ENCODE peak calls at places on chromosome 7, in ten cellular contexts. L is pancreas; U is C1 segment of cervical spinal cord; E is HT1080; Y is stimulated activated CD4-positive, alpha-beta T cell treated with anti-CD3 and anti-CD28 coated beads, Interleukin-12 subunit alpha, Interleukin-12 subunit beta, amount 100 ng/mL, for 48 hours; Q is NCI-H1092; F is hippocampal formation; N is GM03348; P is activated T-cell treated with anti-CD3 and anti-CD28 coated beads for 1 hour; O is HEK293T. D is an unnamed sample.

GRCh38 chr7:101606176-101606923 is 22.7 kb downstream of the MYL10 start:
- DNase-seq in L (no peak), F (no peak), O (no peak), E (no peak), N (no peak), U (no peak), Q (no peak), Y (no peak), P (no peak), D (no peak)

GRCh38 chr7:79882916-79883315 is 251.7 kb upstream of the GNAI1 start:
- DNase-seq in P (no peak), L (no peak), N (no peak), Q (no peak), O (no peak), F (no peak), E (no peak), U (no peak), Y (no peak), D (no peak)

GRCh38 chr7:32887395-32887794 is 4.2 kb downstream of the KBTBD2 start:
- DNase-seq in L (no peak), N (no peak), Y (no peak), F (no peak), U (no peak), E (no peak), O (no peak), Q (no peak), P (no peak), D (no peak)

GRCh38 chr7:149423441-149423970 is 37.4 kb downstream of the ZNF777 start:
- DNase-seq in Y (no peak), N (no peak), O (no peak), U (no peak), Q (peak), P (no peak), F (no peak), L (no peak), E (no peak), D (no peak)

GRCh38 chr7:144384071-144384470 is 19.4 kb downstream of the NOBOX start:
- DNase-seq in E (peak), Q (no peak), P (no peak), U (no peak), L (no peak), N (no peak), Y (no peak), O (no peak), F (no peak), D (peak)

GRCh38 chr7:102425639-102426267 is 7.6 kb upstream of the ORAI2 start:
- DNase-seq in U (no peak), N (no peak), P (peak), Y (peak), L (no peak), E (no peak), Q (no peak), O (no peak), F (peak), D (no peak)

GRCh38 chr7:46478046-46478445 is 557.0 kb upstream of the IGFBP3 start:
- DNase-seq in L (no peak), E (peak), F (no peak), N (peak), U (no peak), P (no peak), Y (no peak), Q (no peak), O (no peak), D (peak)

GRCh38 chr7:786472-787255 is 45.6 kb upstream of the SUN1 start:
- DNase-seq in E (peak), L (peak), Y (peak), P (peak), O (peak), F (peak), Q (peak), N (peak), U (no peak), D (peak)

GRCh38 chr7:132578826-132579225 is 2.6 kb upstream of the PLXNA4 start:
- DNase-seq in O (no peak), N (no peak), Q (no peak), U (no peak), Y (no peak), P (no peak), L (no peak), F (no peak), E (no peak), D (no peak)

GRCh38 chr7:92595281-92595680 is 5.1 kb upstream of the FAM133B start:
- DNase-seq in P (no peak), U (no peak), N (peak), Y (no peak), Q (no peak), O (no peak), E (peak), F (no peak), L (no peak), D (peak)

GRCh38 chr7:7181519-7182155 is 707 bp upstream of the C1GALT1 start:
- DNase-seq in F (peak), P (peak), L (no peak), Q (peak), O (peak), U (no peak), Y (peak), E (peak), N (peak), D (no peak)

GRCh38 chr7:101792051-101792651 is 25.3 kb upstream of the CUX1 start:
- DNase-seq in P (no peak), O (no peak), F (no peak), U (no peak), N (peak), E (peak), L (no peak), Q (no peak), Y (no peak), D (no peak)

GRCh38 chr7:89104748-89105685 is 309.5 kb upstream of the TEX47 start:
- DNase-seq in P (no peak), F (no peak), O (no peak), Y (no peak), U (no peak), N (no peak), E (peak), L (no peak), Q (no peak), D (peak)

GRCh38 chr7:40403664-40404476 is 269.1 kb downstream of the SUGCT start:
- DNase-seq in F (no peak), U (no peak), Q (no peak), Y (no peak), L (no peak), N (no peak), P (no peak), E (no peak), O (no peak), D (no peak)

GRCh38 chr7:141754939-141755338 is 9.0 kb upstream of the TAS2R3 start:
- DNase-seq in N (peak), U (no peak), E (peak), Q (peak), F (no peak), P (no peak), L (no peak), Y (no peak), O (peak), D (no peak)

GRCh38 chr7:87154569-87154968 is 2.3 kb downstream of the DMTF1 start:
- DNase-seq in L (no peak), U (no peak), P (no peak), N (no peak), F (no peak), Q (no peak), Y (no peak), E (no peak), O (no peak), D (no peak)

GRCh38 chr7:125504848-125505247 is 575.2 kb upstream of the POT1 start:
- DNase-seq in L (no peak), P (no peak), O (no peak), N (no peak), E (no peak), Y (no peak), Q (no peak), U (no peak), F (no peak), D (no peak)

GRCh38 chr7:99493823-99494222 is 6.3 kb downstream of the ZNF394 start:
- DNase-seq in Q (no peak), F (no peak), N (no peak), Y (no peak), O (no peak), E (no peak), P (no peak), U (no peak), L (no peak), D (no peak)

GRCh38 chr7:128682125-128682524 is 10.0 kb downstream of the GARIN1A start:
- DNase-seq in O (no peak), Y (no peak), P (no peak), N (no peak), E (no peak), U (no peak), F (no peak), Q (no peak), L (no peak), D (no peak)

GRCh38 chr7:95335093-95335492 is 10.8 kb upstream of the PON1 start:
- DNase-seq in Y (no peak), E (peak), L (no peak), F (no peak), U (no peak), O (no peak), Q (no peak), P (no peak), N (peak), D (peak)

GRCh38 chr7:140646931-140647647 is 6.5 kb upstream of the DENND2A start:
- DNase-seq in O (peak), E (peak), U (no peak), L (no peak), P (peak), Y (no peak), Q (peak), N (peak), F (no peak), D (peak)

GRCh38 chr7:98165827-98166667 is 45.2 kb upstream of the BHLHA15 start:
- DNase-seq in O (peak), F (peak), Y (peak), N (peak), Q (peak), L (peak), E (no peak), U (no peak), P (peak), D (peak)

GRCh38 chr7:155414508-155414907 is 43.4 kb upstream of the EN2 start:
- DNase-seq in U (no peak), E (no peak), Y (no peak), F (no peak), Q (no peak), O (no peak), P (no peak), L (no peak), N (no peak), D (no peak)

GRCh38 chr7:67453981-67454380 is 457.3 kb downstream of the TYW1 start:
- DNase-seq in U (no peak), N (no peak), P (no peak), L (no peak), E (no peak), O (no peak), Y (no peak), Q (peak), F (no peak), D (no peak)

GRCh38 chr7:154832557-154833138 is 170.3 kb downstream of the PAXIP1 start:
- DNase-seq in O (peak), E (peak), U (no peak), N (no peak), Y (no peak), L (no peak), F (peak), P (no peak), Q (peak), D (no peak)

GRCh38 chr7:109964780-109965179 is 1126.1 kb upstream of the LRRN3 start:
- DNase-seq in E (peak), U (no peak), L (no peak), Q (no peak), N (no peak), F (no peak), P (no peak), O (no peak), Y (no peak), D (no peak)

D was measured in astrocyte of the spinal cord.